ENCODE peak calls at places on chromosomes 5 and 9, in ten cellular contexts. One of them, this sample, is unnamed.

GRCh38 chr5:140293091-140293996 is 9.6 kb downstream of the PFDN1 start:
- DNase-seq in WERI-Rb-1: no peak
- DNase-seq in ovary: no peak
- DNase-seq in NCI-H446 treated with DMSO at 0.1 percent for 48 hours: no peak
- DNase-seq in GM23248: peak
- DNase-seq in ACHN: no peak
- DNase-seq in stromal cell of bone marrow: no peak
- DNase-seq in AG10803: no peak
- DNase-seq in psoas muscle: no peak
- DNase-seq in Peyer's patch: no peak
- DNase-seq in this sample: no peak

GRCh38 chr9:128080218-128080617 is 12.2 kb downstream of the SLC25A25 start:
- DNase-seq in AG10803: no peak
- DNase-seq in ovary: no peak
- DNase-seq in ACHN: no peak
- DNase-seq in NCI-H446 treated with DMSO at 0.1 percent for 48 hours: no peak
- DNase-seq in psoas muscle: no peak
- DNase-seq in WERI-Rb-1: no peak
- DNase-seq in GM23248: no peak
- DNase-seq in stromal cell of bone marrow: no peak
- DNase-seq in Peyer's patch: no peak
- DNase-seq in this sample: no peak

GRCh38 chr9:125393426-125393825 is 131.8 kb downstream of the GAPVD1 start:
- DNase-seq in GM23248: peak
- DNase-seq in Peyer's patch: no peak
- DNase-seq in psoas muscle: no peak
- DNase-seq in WERI-Rb-1: no peak
- DNase-seq in NCI-H446 treated with DMSO at 0.1 percent for 48 hours: no peak
- DNase-seq in ACHN: no peak
- DNase-seq in ovary: no peak
- DNase-seq in stromal cell of bone marrow: no peak
- DNase-seq in AG10803: peak
- DNase-seq in this sample: no peak

GRCh38 chr5:112914584-112914983 is 7.4 kb downstream of the REEP5 start:
- DNase-seq in Peyer's patch: no peak
- DNase-seq in WERI-Rb-1: no peak
- DNase-seq in AG10803: no peak
- DNase-seq in psoas muscle: no peak
- DNase-seq in NCI-H446 treated with DMSO at 0.1 percent for 48 hours: no peak
- DNase-seq in GM23248: peak
- DNase-seq in ACHN: peak
- DNase-seq in ovary: no peak
- DNase-seq in stromal cell of bone marrow: no peak
- DNase-seq in this sample: no peak

GRCh38 chr5:56822961-56823360 is 7.6 kb downstream of the MAP3K1 start:
- DNase-seq in ovary: no peak
- DNase-seq in psoas muscle: no peak
- DNase-seq in WERI-Rb-1: no peak
- DNase-seq in GM23248: no peak
- DNase-seq in ACHN: no peak
- DNase-seq in Peyer's patch: no peak
- DNase-seq in AG10803: no peak
- DNase-seq in stromal cell of bone marrow: no peak
- DNase-seq in NCI-H446 treated with DMSO at 0.1 percent for 48 hours: no peak
- DNase-seq in this sample: no peak

GRCh38 chr9:135243201-135244190 is 156.0 kb downstream of the OLFM1 start:
- DNase-seq in AG10803: no peak
- DNase-seq in stromal cell of bone marrow: no peak
- DNase-seq in GM23248: no peak
- DNase-seq in Peyer's patch: no peak
- DNase-seq in WERI-Rb-1: no peak
- DNase-seq in ovary: no peak
- DNase-seq in psoas muscle: peak
- DNase-seq in ACHN: no peak
- DNase-seq in NCI-H446 treated with DMSO at 0.1 percent for 48 hours: no peak
- DNase-seq in this sample: no peak

GRCh38 chr5:34499001-34499734 is 157.0 kb upstream of the RAI14 start:
- DNase-seq in NCI-H446 treated with DMSO at 0.1 percent for 48 hours: no peak
- DNase-seq in stromal cell of bone marrow: peak
- DNase-seq in GM23248: peak
- DNase-seq in AG10803: peak
- DNase-seq in WERI-Rb-1: no peak
- DNase-seq in ovary: no peak
- DNase-seq in Peyer's patch: no peak
- DNase-seq in ACHN: peak
- DNase-seq in psoas muscle: no peak
- DNase-seq in this sample: no peak

GRCh38 chr9:135120249-135120648 is 32.8 kb downstream of the OLFM1 start:
- DNase-seq in stromal cell of bone marrow: no peak
- DNase-seq in NCI-H446 treated with DMSO at 0.1 percent for 48 hours: no peak
- DNase-seq in GM23248: no peak
- DNase-seq in psoas muscle: no peak
- DNase-seq in ovary: no peak
- DNase-seq in Peyer's patch: no peak
- DNase-seq in AG10803: no peak
- DNase-seq in ACHN: no peak
- DNase-seq in WERI-Rb-1: no peak
- DNase-seq in this sample: no peak

GRCh38 chr9:108412755-108413154 is 443.0 kb downstream of the ACTL7B start:
- DNase-seq in Peyer's patch: no peak
- DNase-seq in ACHN: no peak
- DNase-seq in GM23248: peak
- DNase-seq in psoas muscle: no peak
- DNase-seq in AG10803: no peak
- DNase-seq in WERI-Rb-1: peak
- DNase-seq in stromal cell of bone marrow: no peak
- DNase-seq in ovary: no peak
- DNase-seq in NCI-H446 treated with DMSO at 0.1 percent for 48 hours: no peak
- DNase-seq in this sample: no peak

GRCh38 chr9:135216236-135216635 is 128.8 kb downstream of the OLFM1 start:
- DNase-seq in WERI-Rb-1: no peak
- DNase-seq in stromal cell of bone marrow: no peak
- DNase-seq in NCI-H446 treated with DMSO at 0.1 percent for 48 hours: no peak
- DNase-seq in ACHN: no peak
- DNase-seq in ovary: no peak
- DNase-seq in Peyer's patch: peak
- DNase-seq in psoas muscle: no peak
- DNase-seq in GM23248: no peak
- DNase-seq in AG10803: no peak
- DNase-seq in this sample: no peak

GRCh38 chr9:70510157-70510770 is 95.8 kb upstream of the KLF9 start:
- DNase-seq in GM23248: peak
- DNase-seq in ACHN: peak
- DNase-seq in stromal cell of bone marrow: no peak
- DNase-seq in NCI-H446 treated with DMSO at 0.1 percent for 48 hours: no peak
- DNase-seq in AG10803: no peak
- DNase-seq in ovary: peak
- DNase-seq in Peyer's patch: peak
- DNase-seq in WERI-Rb-1: peak
- DNase-seq in psoas muscle: peak
- DNase-seq in this sample: no peak

GRCh38 chr9:7246181-7246580 is 488.4 kb downstream of the KDM4C start:
- DNase-seq in WERI-Rb-1: no peak
- DNase-seq in NCI-H446 treated with DMSO at 0.1 percent for 48 hours: no peak
- DNase-seq in AG10803: no peak
- DNase-seq in ovary: no peak
- DNase-seq in stromal cell of bone marrow: no peak
- DNase-seq in psoas muscle: no peak
- DNase-seq in GM23248: no peak
- DNase-seq in ACHN: no peak
- DNase-seq in Peyer's patch: no peak
- DNase-seq in this sample: no peak

GRCh38 chr9:42852133-42852532 is 668.7 kb downstream of the SPATA31A6 start:
- DNase-seq in NCI-H446 treated with DMSO at 0.1 percent for 48 hours: no peak
- DNase-seq in stromal cell of bone marrow: peak
- DNase-seq in ovary: no peak
- DNase-seq in ACHN: peak
- DNase-seq in WERI-Rb-1: peak
- DNase-seq in Peyer's patch: peak
- DNase-seq in psoas muscle: peak
- DNase-seq in AG10803: peak
- DNase-seq in GM23248: peak
- DNase-seq in this sample: no peak

GRCh38 chr5:149728303-149728702 is 1.8 kb upstream of the PPARGC1B start:
- DNase-seq in ovary: no peak
- DNase-seq in ACHN: no peak
- DNase-seq in Peyer's patch: no peak
- DNase-seq in stromal cell of bone marrow: no peak
- DNase-seq in AG10803: no peak
- DNase-seq in NCI-H446 treated with DMSO at 0.1 percent for 48 hours: no peak
- DNase-seq in psoas muscle: no peak
- DNase-seq in GM23248: peak
- DNase-seq in WERI-Rb-1: no peak
- DNase-seq in this sample: no peak

GRCh38 chr9:18437315-18438200 is 36.4 kb upstream of the ADAMTSL1 start:
- DNase-seq in stromal cell of bone marrow: no peak
- DNase-seq in AG10803: peak
- DNase-seq in psoas muscle: peak
- DNase-seq in ACHN: no peak
- DNase-seq in ovary: peak
- DNase-seq in NCI-H446 treated with DMSO at 0.1 percent for 48 hours: no peak
- DNase-seq in GM23248: peak
- DNase-seq in WERI-Rb-1: peak
- DNase-seq in Peyer's patch: peak
- DNase-seq in this sample: no peak

GRCh38 chr9:120946259-120946658 is 19.7 kb upstream of the TRAF1 start:
- DNase-seq in WERI-Rb-1: no peak
- DNase-seq in stromal cell of bone marrow: peak
- DNase-seq in GM23248: peak
- DNase-seq in ACHN: no peak
- DNase-seq in ovary: no peak
- DNase-seq in NCI-H446 treated with DMSO at 0.1 percent for 48 hours: no peak
- DNase-seq in psoas muscle: no peak
- DNase-seq in AG10803: peak
- DNase-seq in Peyer's patch: no peak
- DNase-seq in this sample: no peak

GRCh38 chr5:5018560-5018935 is 121.6 kb upstream of the ADAMTS16 start:
- DNase-seq in NCI-H446 treated with DMSO at 0.1 percent for 48 hours: no peak
- DNase-seq in psoas muscle: no peak
- DNase-seq in ACHN: peak
- DNase-seq in AG10803: peak
- DNase-seq in ovary: no peak
- DNase-seq in Peyer's patch: no peak
- DNase-seq in WERI-Rb-1: no peak
- DNase-seq in GM23248: peak
- DNase-seq in stromal cell of bone marrow: peak
- DNase-seq in this sample: no peak

GRCh38 chr9:114409103-114409780 is 21.5 kb upstream of the AKNA start:
- DNase-seq in AG10803: peak
- DNase-seq in ovary: no peak
- DNase-seq in stromal cell of bone marrow: no peak
- DNase-seq in ACHN: peak
- DNase-seq in WERI-Rb-1: no peak
- DNase-seq in NCI-H446 treated with DMSO at 0.1 percent for 48 hours: no peak
- DNase-seq in psoas muscle: no peak
- DNase-seq in GM23248: peak
- DNase-seq in Peyer's patch: no peak
- DNase-seq in this sample: no peak

GRCh38 chr5:133365326-133365725 is 247.0 kb downstream of the FSTL4 start:
- DNase-seq in GM23248: no peak
- DNase-seq in Peyer's patch: no peak
- DNase-seq in ovary: no peak
- DNase-seq in AG10803: no peak
- DNase-seq in WERI-Rb-1: peak
- DNase-seq in NCI-H446 treated with DMSO at 0.1 percent for 48 hours: no peak
- DNase-seq in ACHN: no peak
- DNase-seq in stromal cell of bone marrow: no peak
- DNase-seq in psoas muscle: no peak
- DNase-seq in this sample: no peak

GRCh38 chr9:136028760-136029470 is 66.2 kb downstream of the NACC2 start:
- DNase-seq in Peyer's patch: no peak
- DNase-seq in ACHN: no peak
- DNase-seq in stromal cell of bone marrow: no peak
- DNase-seq in GM23248: no peak
- DNase-seq in AG10803: no peak
- DNase-seq in NCI-H446 treated with DMSO at 0.1 percent for 48 hours: no peak
- DNase-seq in WERI-Rb-1: no peak
- DNase-seq in ovary: no peak
- DNase-seq in psoas muscle: peak
- DNase-seq in this sample: no peak

GRCh38 chr5:73155541-73156222 is 17.3 kb upstream of the TMEM174 start:
- DNase-seq in Peyer's patch: no peak
- DNase-seq in ACHN: no peak
- DNase-seq in AG10803: no peak
- DNase-seq in psoas muscle: no peak
- DNase-seq in stromal cell of bone marrow: no peak
- DNase-seq in WERI-Rb-1: no peak
- DNase-seq in NCI-H446 treated with DMSO at 0.1 percent for 48 hours: no peak
- DNase-seq in ovary: no peak
- DNase-seq in GM23248: no peak
- DNase-seq in this sample: no peak

GRCh38 chr9:99720455-99721050 is 101.1 kb upstream of the NR4A3 start:
- DNase-seq in stromal cell of bone marrow: peak
- DNase-seq in psoas muscle: no peak
- DNase-seq in NCI-H446 treated with DMSO at 0.1 percent for 48 hours: no peak
- DNase-seq in WERI-Rb-1: no peak
- DNase-seq in ACHN: no peak
- DNase-seq in GM23248: peak
- DNase-seq in ovary: no peak
- DNase-seq in AG10803: peak
- DNase-seq in Peyer's patch: no peak
- DNase-seq in this sample: no peak

GRCh38 chr5:17315710-17316221 is 98.3 kb downstream of the BASP1 start:
- DNase-seq in GM23248: peak
- DNase-seq in stromal cell of bone marrow: peak
- DNase-seq in psoas muscle: no peak
- DNase-seq in Peyer's patch: no peak
- DNase-seq in WERI-Rb-1: no peak
- DNase-seq in AG10803: peak
- DNase-seq in NCI-H446 treated with DMSO at 0.1 percent for 48 hours: peak
- DNase-seq in ovary: no peak
- DNase-seq in ACHN: no peak
- DNase-seq in this sample: no peak

GRCh38 chr9:134776080-134776796 is 104.4 kb upstream of the FCN2 start:
- DNase-seq in ovary: no peak
- DNase-seq in psoas muscle: no peak
- DNase-seq in AG10803: no peak
- DNase-seq in stromal cell of bone marrow: no peak
- DNase-seq in WERI-Rb-1: no peak
- DNase-seq in NCI-H446 treated with DMSO at 0.1 percent for 48 hours: no peak
- DNase-seq in Peyer's patch: no peak
- DNase-seq in ACHN: no peak
- DNase-seq in GM23248: no peak
- DNase-seq in this sample: no peak

GRCh38 chr5:19855929-19856328 is 132.1 kb downstream of the CDH18 start:
- DNase-seq in ovary: no peak
- DNase-seq in AG10803: peak
- DNase-seq in GM23248: peak
- DNase-seq in NCI-H446 treated with DMSO at 0.1 percent for 48 hours: peak
- DNase-seq in psoas muscle: no peak
- DNase-seq in stromal cell of bone marrow: peak
- DNase-seq in ACHN: no peak
- DNase-seq in WERI-Rb-1: no peak
- DNase-seq in Peyer's patch: no peak
- DNase-seq in this sample: no peak

GRCh38 chr5:106957336-106957735 is 713.4 kb downstream of the EFNA5 start:
- DNase-seq in ovary: no peak
- DNase-seq in GM23248: no peak
- DNase-seq in WERI-Rb-1: no peak
- DNase-seq in Peyer's patch: no peak
- DNase-seq in NCI-H446 treated with DMSO at 0.1 percent for 48 hours: no peak
- DNase-seq in AG10803: no peak
- DNase-seq in psoas muscle: no peak
- DNase-seq in stromal cell of bone marrow: no peak
- DNase-seq in ACHN: no peak
- DNase-seq in this sample: no peak

GRCh38 chr9:99039388-99040182 is 65.3 kb upstream of the TGFBR1 start:
- DNase-seq in ovary: no peak
- DNase-seq in GM23248: peak
- DNase-seq in Peyer's patch: no peak
- DNase-seq in stromal cell of bone marrow: no peak
- DNase-seq in NCI-H446 treated with DMSO at 0.1 percent for 48 hours: no peak
- DNase-seq in psoas muscle: no peak
- DNase-seq in ACHN: no peak
- DNase-seq in AG10803: peak
- DNase-seq in WERI-Rb-1: no peak
- DNase-seq in this sample: no peak

GRCh38 chr5:54093081-54093492 is 217.3 kb downstream of the ARL15 start:
- DNase-seq in ACHN: no peak
- DNase-seq in ovary: no peak
- DNase-seq in NCI-H446 treated with DMSO at 0.1 percent for 48 hours: no peak
- DNase-seq in GM23248: no peak
- DNase-seq in AG10803: no peak
- DNase-seq in psoas muscle: no peak
- DNase-seq in Peyer's patch: no peak
- DNase-seq in stromal cell of bone marrow: no peak
- DNase-seq in WERI-Rb-1: no peak
- DNase-seq in this sample: no peak